ENCODE peak calls at places on chromosomes 11 and 22, in ten cellular contexts. Q, M, R, X, V, O, L, A, H and I are unnamed samples.

GRCh38 chr11:66891849-66892660 is 35.2 kb downstream of the LRFN4 start:
- DNase-seq in M (peak), O (peak), V (peak), X (peak), L (peak), Q (peak), A (peak), R (no peak), H (no peak), I (peak)

GRCh38 chr11:83278351-83278750 is 7.8 kb downstream of the CCDC90B start:
- DNase-seq in M (peak), H (no peak), R (no peak), Q (peak), O (peak), L (no peak), A (no peak), X (no peak), V (no peak), I (no peak)

GRCh38 chr11:113730887-113731726 is 25.0 kb upstream of the TMPRSS5 start:
- DNase-seq in R (no peak), H (peak), A (peak), Q (peak), M (peak), V (peak), X (peak), O (peak), L (peak), I (peak)

GRCh38 chr11:72724851-72725730 is 27.1 kb downstream of the ARAP1 start:
- DNase-seq in Q (peak), H (peak), O (peak), R (no peak), L (peak), A (peak), X (peak), M (peak), V (peak), I (peak)

GRCh38 chr11:34793666-34794065 is 122.5 kb downstream of the APIP start:
- DNase-seq in L (no peak), O (no peak), V (no peak), A (no peak), H (no peak), R (no peak), M (no peak), Q (no peak), X (no peak), I (no peak)

GRCh38 chr22:20433686-20434241 is 3.9 kb downstream of the SCARF2 start:
- DNase-seq in L (no peak), X (no peak), R (no peak), H (no peak), V (no peak), A (no peak), M (no peak), O (no peak), Q (no peak), I (no peak)

GRCh38 chr11:47616726-47617416 is 22.7 kb upstream of the C1QTNF4 start:
- DNase-seq in V (peak), R (no peak), Q (peak), M (peak), A (peak), L (peak), X (peak), H (peak), O (peak), I (peak)

GRCh38 chr11:123454060-123454651 is 24.1 kb downstream of the GRAMD1B start:
- DNase-seq in H (peak), A (peak), M (peak), V (peak), X (no peak), O (peak), L (peak), R (no peak), Q (peak), I (peak)

GRCh38 chr22:39661842-39662676 is 91.5 kb downstream of the CACNA1I start:
- DNase-seq in M (no peak), V (peak), H (no peak), L (peak), Q (no peak), X (no peak), R (no peak), A (peak), O (no peak), I (peak)

GRCh38 chr11:128342511-128343133 is 244.7 kb downstream of the ETS1 start:
- DNase-seq in Q (no peak), A (peak), V (peak), X (no peak), R (no peak), M (peak), O (peak), H (no peak), L (peak), I (peak)

GRCh38 chr11:113796663-113797259 is 17.2 kb downstream of the CLDN25 start:
- DNase-seq in A (peak), X (no peak), L (no peak), Q (peak), H (peak), V (peak), M (peak), O (peak), R (no peak), I (peak)

GRCh38 chr11:31887180-31887579 is 76.1 kb upstream of the PAX6 start:
- DNase-seq in R (no peak), M (no peak), X (no peak), A (no peak), Q (no peak), L (no peak), O (no peak), V (no peak), H (no peak), I (no peak)

GRCh38 chr22:42299586-42300285 is 29.3 kb upstream of the TCF20 start:
- DNase-seq in A (no peak), M (no peak), X (no peak), L (peak), R (no peak), O (peak), V (no peak), Q (no peak), H (no peak), I (no peak)

GRCh38 chr11:98679673-98680072 is 341.1 kb upstream of the CNTN5 start:
- DNase-seq in L (no peak), A (no peak), O (no peak), Q (no peak), H (no peak), X (no peak), R (no peak), V (no peak), M (no peak), I (no peak)

GRCh38 chr11:118109231-118109630 is 22.5 kb upstream of the SMIM35 start:
- DNase-seq in H (no peak), V (peak), O (peak), Q (peak), L (no peak), A (no peak), R (no peak), X (no peak), M (peak), I (peak)

GRCh38 chr11:57744386-57744785 is 3.1 kb downstream of the SELENOH start:
- DNase-seq in R (no peak), Q (no peak), A (no peak), L (no peak), H (no peak), M (no peak), X (no peak), O (no peak), V (no peak), I (no peak)

GRCh38 chr11:60168306-60168705 is 14.6 kb downstream of the MS4A6A start:
- DNase-seq in R (no peak), X (no peak), M (no peak), O (no peak), V (peak), Q (no peak), L (peak), H (no peak), A (no peak), I (peak)

GRCh38 chr11:85647604-85648299 is at the start of gene TMEM126A:
- DNase-seq in A (peak), L (peak), R (peak), O (peak), V (peak), X (no peak), M (peak), H (peak), Q (peak), I (peak)

GRCh38 chr11:123798079-123798478 is 8.1 kb downstream of the OR6M1 start:
- DNase-seq in O (peak), M (no peak), A (no peak), Q (no peak), R (no peak), L (no peak), H (no peak), V (no peak), X (no peak), I (no peak)

GRCh38 chr11:133966924-133967598 is 10.3 kb upstream of the IGSF9B start:
- DNase-seq in H (peak), R (no peak), M (no peak), L (peak), X (no peak), A (no peak), O (peak), Q (no peak), V (no peak), I (no peak)

GRCh38 chr11:103903621-103904323 is 132.7 kb upstream of the DDI1 start:
- DNase-seq in M (no peak), O (no peak), L (no peak), R (no peak), A (no peak), V (no peak), Q (no peak), X (no peak), H (no peak), I (no peak)

GRCh38 chr11:74683941-74684481 is 47.2 kb downstream of the CHRDL2 start:
- DNase-seq in M (peak), A (no peak), Q (no peak), O (no peak), X (no peak), L (no peak), V (no peak), R (no peak), H (no peak), I (no peak)

GRCh38 chr22:26656896-26657851 is at the start of gene MIAT:
- DNase-seq in A (no peak), R (no peak), O (peak), Q (no peak), X (no peak), M (peak), H (peak), L (peak), V (peak), I (no peak)

GRCh38 chr11:12029738-12030363 is 21.4 kb upstream of the DKK3 start:
- DNase-seq in Q (peak), O (no peak), X (no peak), R (no peak), H (no peak), M (no peak), V (no peak), A (peak), L (no peak), I (peak)

GRCh38 chr22:45891021-45891421 is 85.9 kb downstream of the WNT7B start:
- DNase-seq in O (no peak), M (no peak), L (no peak), H (no peak), Q (no peak), V (no peak), X (no peak), A (no peak), R (no peak), I (no peak)

GRCh38 chr22:24994070-24994763 is 41.7 kb downstream of the KIAA1671 start:
- DNase-seq in L (peak), M (peak), H (no peak), Q (peak), O (no peak), X (no peak), A (peak), R (no peak), V (peak), I (peak)

GRCh38 chr11:71501071-71501985 is 25.7 kb upstream of the KRTAP5-7 start:
- DNase-seq in V (no peak), H (no peak), Q (no peak), A (no peak), R (no peak), L (no peak), X (no peak), M (no peak), O (no peak), I (no peak)

GRCh38 chr11:71498091-71498490 is 29.0 kb upstream of the KRTAP5-7 start:
- DNase-seq in R (no peak), O (no peak), A (no peak), H (no peak), L (no peak), M (no peak), Q (no peak), X (no peak), V (no peak), I (no peak)

GRCh38 chr11:71500601-71501021 is 26.5 kb upstream of the KRTAP5-7 start:
- DNase-seq in H (no peak), Q (no peak), X (no peak), V (no peak), A (no peak), O (no peak), M (no peak), R (no peak), L (no peak), I (no peak)

GRCh38 chr11:71499546-71499945 is 27.5 kb upstream of the KRTAP5-7 start:
- DNase-seq in V (no peak), Q (no peak), R (no peak), X (no peak), O (no peak), M (peak), A (no peak), L (no peak), H (no peak), I (peak)

DNA sequence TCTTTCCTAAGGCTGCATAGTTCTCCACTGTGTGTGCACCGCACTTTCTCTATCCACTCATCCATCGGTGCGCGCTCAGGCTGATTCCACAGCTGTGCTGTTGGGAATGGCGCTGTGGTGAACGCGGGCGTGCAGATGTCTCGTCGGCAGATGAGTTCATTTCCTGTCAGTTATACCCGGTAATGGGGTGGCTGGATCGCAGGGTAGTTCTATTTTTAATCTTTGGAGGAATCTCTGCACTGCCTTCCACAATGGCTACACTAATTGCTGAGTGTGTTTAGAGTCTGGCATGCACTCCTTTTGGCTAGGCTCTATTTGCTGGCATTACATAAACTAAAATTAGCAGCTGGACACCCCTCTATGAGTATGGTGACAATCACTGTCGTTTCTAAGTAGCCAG is 27.9 kb upstream of the KRTAP5-7 start:
- DNase-seq in A (no peak), V (no peak), M (peak), X (no peak), H (no peak), L (no peak), R (no peak), O (no peak), Q (no peak), I (no peak)
- TF ChIP-seq CTCF in A (no peak), V (no peak), M (no peak), X (no peak), H (no peak), L (no peak), R (no peak), O (no peak), Q (no peak), I (no peak)

GRCh38 chr11:235998-236773 is at the start of gene SIRT3:
- DNase-seq in L (peak), H (peak), V (peak), R (peak), O (peak), X (peak), M (peak), A (peak), Q (peak), I (peak)
- TF ChIP-seq CTCF in L (peak), H (no peak), V (peak), R (no peak), O (no peak), X (no peak), M (no peak), A (no peak), Q (peak), I (peak)

GRCh38 chr11:127136438-127136837 is 135.9 kb upstream of the KIRREL3 start:
- DNase-seq in L (no peak), H (no peak), O (no peak), V (no peak), R (no peak), A (no peak), X (no peak), Q (no peak), M (no peak), I (no peak)
- TF ChIP-seq CTCF in L (no peak), H (no peak), O (no peak), V (no peak), R (no peak), A (no peak), X (no peak), Q (peak), M (no peak), I (no peak)

GRCh38 chr11:19718976-19719375 is 6.3 kb downstream of the NAV2 start:
- DNase-seq in Q (no peak), R (no peak), O (no peak), L (no peak), H (no peak), M (no peak), V (no peak), X (no peak), A (no peak), I (no peak)
- TF ChIP-seq CTCF in Q (no peak), R (no peak), O (no peak), L (no peak), H (no peak), M (no peak), V (no peak), X (no peak), A (no peak), I (no peak)

DNA sequence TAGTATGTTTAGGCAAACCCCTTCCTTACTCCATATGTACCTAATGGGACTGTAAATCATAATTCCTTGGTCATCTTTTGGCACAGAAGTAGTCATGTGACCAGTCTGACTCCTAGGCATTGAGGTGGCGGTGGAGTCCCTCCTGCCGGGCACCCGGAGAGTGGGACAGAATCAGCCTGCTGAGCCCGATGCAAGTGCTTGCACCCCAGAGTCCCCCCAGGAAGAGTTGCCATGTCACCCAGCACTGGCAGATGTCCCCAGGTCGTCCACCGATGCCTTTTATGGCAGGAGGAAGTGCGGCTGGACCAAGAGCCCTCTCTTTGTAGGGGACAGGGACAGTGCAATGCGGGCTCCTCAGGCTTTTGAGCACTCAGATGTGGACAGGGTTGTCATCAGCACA is 500.3 kb downstream of the NELL1 start:
- DNase-seq in V (no peak), L (no peak), A (no peak), H (no peak), R (no peak), X (no peak), Q (no peak), M (no peak), O (no peak), I (no peak)
- TF ChIP-seq CTCF in V (no peak), L (no peak), A (no peak), H (peak), R (no peak), X (no peak), Q (no peak), M (no peak), O (no peak), I (no peak)

DNA sequence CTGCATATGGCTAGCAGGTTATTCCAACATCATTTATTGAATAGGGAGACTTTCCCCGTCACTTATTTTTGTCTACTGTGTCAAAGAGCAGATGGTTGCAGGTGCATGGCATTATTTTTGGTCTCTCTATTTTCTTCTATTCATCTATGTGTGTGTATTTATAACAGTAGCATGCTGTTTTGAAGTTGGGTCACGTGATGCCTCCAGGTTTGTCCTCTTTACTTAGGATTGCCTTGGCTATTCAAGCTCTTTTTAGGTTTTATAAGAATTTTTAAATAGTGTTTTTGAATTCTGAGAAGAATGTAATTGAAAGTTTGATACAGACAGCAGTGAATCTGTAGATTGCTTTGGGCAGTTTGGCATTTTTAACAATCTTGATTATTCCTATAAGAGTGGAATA is 770.6 kb downstream of the CNTN5 start:
- DNase-seq in L (no peak), M (no peak), Q (no peak), X (no peak), H (no peak), R (no peak), V (no peak), O (no peak), A (no peak), I (no peak)
- TF ChIP-seq CTCF in L (no peak), M (no peak), Q (no peak), X (no peak), H (no peak), R (no peak), V (no peak), O (no peak), A (no peak), I (no peak)